ENCODE peak calls at places on chromosomes 3 and 15, in six cellular contexts. Q is ovary, J is LNCaP clone FGC, O is brain microvascular endothelial cell, T is fibroblast of the aortic adventitia, D is AG10803. W is an unnamed sample.

GRCh38 chr15:87735536-87735935 is 521.0 kb downstream of the NTRK3 start:
- DNase-seq in Q (no peak), J (no peak), O (no peak), T (no peak), D (no peak), W (no peak)

GRCh38 chr15:66648588-66648987 is 53.4 kb upstream of the SMAD6 start:
- DNase-seq in Q (no peak), J (no peak), O (no peak), T (no peak), D (no peak), W (no peak)

GRCh38 chr3:148203263-148204010 is 494.3 kb upstream of the AGTR1 start:
- DNase-seq in Q (no peak), J (no peak), O (peak), T (peak), D (peak), W (no peak)

GRCh38 chr15:38555686-38556334 is 8.8 kb downstream of the RASGRP1 start:
- DNase-seq in Q (no peak), J (no peak), O (peak), T (peak), D (peak), W (peak)

GRCh38 chr15:68479406-68479805 is 47.4 kb upstream of the ITGA11 start:
- DNase-seq in Q (peak), J (no peak), O (peak), T (peak), D (peak), W (no peak)

GRCh38 chr3:43736558-43736995 is 45.8 kb downstream of the ABHD5 start:
- DNase-seq in Q (no peak), J (no peak), O (peak), T (peak), D (no peak), W (no peak)

GRCh38 chr3:155007729-155008128 is 72.4 kb upstream of the MME start:
- DNase-seq in Q (no peak), J (no peak), O (no peak), T (no peak), D (no peak), W (no peak)

GRCh38 chr3:17144665-17144993 is 259.9 kb downstream of the PLCL2 start:
- DNase-seq in Q (no peak), J (no peak), O (no peak), T (no peak), D (no peak), W (no peak)

GRCh38 chr3:48125026-48125704 is 63.1 kb downstream of the CDC25A start:
- DNase-seq in Q (peak), J (no peak), O (peak), T (peak), D (peak), W (peak)

GRCh38 chr15:44662478-44663409 is 718 bp downstream of the SPG11 start:
- DNase-seq in Q (peak), J (peak), O (peak), T (peak), D (peak), W (no peak)

GRCh38 chr15:81950841-81951414 is 94.9 kb downstream of the MEX3B start:
- DNase-seq in Q (peak), J (peak), O (peak), T (peak), D (peak), W (no peak)

GRCh38 chr3:42185044-42185443 is 80.9 kb downstream of the CCK start:
- DNase-seq in Q (no peak), J (no peak), O (no peak), T (peak), D (no peak), W (no peak)

DNA sequence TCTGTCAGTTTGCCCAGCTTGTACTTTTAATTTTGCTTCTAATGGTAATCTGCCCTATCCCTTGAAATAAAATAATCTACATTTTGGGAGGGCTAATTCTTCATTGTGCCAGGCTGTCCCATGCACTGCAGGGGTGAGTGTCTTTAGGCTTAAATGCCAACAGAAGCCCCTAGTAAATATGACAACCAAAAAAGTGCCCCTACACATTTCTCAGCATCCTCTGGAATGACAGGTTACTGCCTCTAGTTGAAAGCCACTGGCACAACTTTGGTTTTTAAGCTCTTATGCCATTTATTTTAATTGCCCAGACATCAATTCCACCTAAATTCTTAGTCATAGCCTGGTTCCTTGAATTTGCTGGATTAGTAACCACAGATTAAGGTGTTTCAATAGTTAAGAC is 3.4 kb downstream of the EPM2AIP1 start:
- DNase-seq in Q (no peak), J (no peak), O (no peak), T (no peak), D (no peak), W (no peak)
- H3K4me3 ChIP-seq in Q (no peak), J (no peak), O (peak), T (peak), D (no peak), W (no peak)

DNA sequence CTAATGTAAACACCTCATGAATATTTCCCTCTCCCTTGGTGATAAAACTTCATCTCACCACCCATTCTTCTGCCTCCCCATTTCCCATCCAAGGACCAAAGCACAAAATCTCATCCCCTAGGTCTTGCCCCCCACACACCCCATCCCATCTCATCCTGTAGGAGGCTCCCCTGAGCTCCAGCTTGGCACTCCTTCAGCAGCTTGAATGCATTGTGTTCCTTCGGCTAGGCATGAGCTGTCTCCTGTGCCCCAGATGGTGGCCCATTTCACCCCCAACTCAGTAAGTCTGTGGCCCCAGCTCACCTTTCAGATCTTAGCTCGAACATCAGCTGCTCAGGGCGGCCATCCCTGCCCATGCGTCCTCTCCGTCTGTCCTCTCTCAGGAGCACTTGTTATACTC is 203.6 kb upstream of the NR2F2 start:
- DNase-seq in Q (no peak), J (no peak), O (no peak), T (no peak), D (no peak), W (no peak)
- TF ChIP-seq CTCF in Q (no peak), J (no peak), O (no peak), T (no peak), D (no peak), W (no peak)

GRCh38 chr3:190116551-190117067 is 4.1 kb downstream of the P3H2 start:
- DNase-seq in Q (no peak), J (no peak), O (peak), T (peak), D (peak), W (no peak)

GRCh38 chr3:190121061-190121765 is 516 bp upstream of the P3H2 start:
- DNase-seq in Q (peak), J (no peak), O (no peak), T (no peak), D (no peak), W (no peak)

GRCh38 chr3:190119734-190120133 is 963 bp downstream of the P3H2 start:
- DNase-seq in Q (no peak), J (no peak), O (no peak), T (no peak), D (no peak), W (no peak)

GRCh38 chr3:190120161-190121060 is at the start of gene P3H2:
- DNase-seq in Q (peak), J (peak), O (peak), T (peak), D (peak), W (no peak)

GRCh38 chr3:190117995-190118394 is 2.7 kb downstream of the P3H2 start:
- DNase-seq in Q (no peak), J (no peak), O (no peak), T (no peak), D (peak), W (no peak)
- H3K4me3 ChIP-seq in Q (no peak), J (no peak), O (no peak), T (no peak), D (no peak), W (peak)

GRCh38 chr3:170368921-170369320 is 11.4 kb downstream of the SKIL start:
- DNase-seq in Q (no peak), J (no peak), O (no peak), T (no peak), D (no peak), W (no peak)
- TF ChIP-seq CTCF in Q (no peak), J (no peak), O (no peak), T (peak), D (peak), W (peak)

GRCh38 chr3:5698851-5699250 is 511.3 kb downstream of the EDEM1 start:
- DNase-seq in Q (no peak), J (no peak), O (no peak), T (no peak), D (no peak), W (no peak)
- H3K4me3 ChIP-seq in Q (no peak), J (no peak), O (no peak), T (no peak), D (no peak), W (no peak)

DNA sequence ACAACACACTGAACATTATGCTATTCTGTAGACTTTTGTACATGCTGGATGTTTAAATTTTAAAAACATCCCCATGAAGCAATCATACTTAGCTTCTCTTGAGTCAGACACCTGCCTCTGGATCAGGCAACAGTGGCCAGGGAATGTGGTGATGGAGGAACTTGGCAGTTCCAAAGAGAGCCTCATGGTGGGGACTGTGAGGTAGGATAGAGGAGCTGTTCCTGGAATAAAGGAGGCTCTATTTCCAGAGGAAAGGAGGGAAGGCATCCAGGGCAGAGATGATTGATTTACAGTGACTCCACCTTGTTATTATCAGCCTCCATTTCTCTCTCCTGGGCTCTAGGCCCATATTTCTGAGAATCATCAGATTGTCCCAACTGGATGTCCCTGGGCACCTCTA is 35.0 kb upstream of the ABHD17C start:
- DNase-seq in Q (no peak), J (no peak), O (peak), T (peak), D (peak), W (no peak)
- TF ChIP-seq CTCF in Q (no peak), J (peak), O (peak), T (peak), D (peak), W (no peak)

GRCh38 chr15:83064859-83065258 is 2.2 kb downstream of the BTBD1 start:
- DNase-seq in Q (no peak), J (no peak), O (no peak), T (no peak), D (no peak), W (no peak)
- H3K4me3 ChIP-seq in Q (peak), J (peak), O (peak), T (peak), D (peak), W (peak)

DNA sequence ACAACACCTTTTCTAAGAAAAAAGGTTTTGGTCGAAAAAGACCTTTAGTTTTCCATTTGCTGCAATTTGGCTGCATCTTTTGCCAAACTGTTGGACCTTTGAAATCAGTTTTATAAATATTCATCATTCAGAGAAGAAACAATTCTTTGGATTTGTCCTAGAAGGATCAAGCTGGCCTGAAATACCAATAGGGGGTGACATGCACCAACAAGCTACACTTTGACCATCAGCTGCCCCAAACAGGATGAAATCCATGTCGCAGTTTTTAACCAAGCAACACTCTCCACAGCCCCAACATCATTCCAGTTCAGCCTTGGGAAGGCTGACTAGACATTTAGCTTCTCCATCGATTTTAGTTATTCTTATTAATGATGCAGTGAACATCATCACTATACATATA is 9.8 kb downstream of the RPL15 start:
- DNase-seq in Q (no peak), J (no peak), O (no peak), T (no peak), D (no peak), W (no peak)
- TF ChIP-seq CTCF in Q (no peak), J (no peak), O (peak), T (no peak), D (peak), W (peak)

GRCh38 chr15:82950746-82951370 is 1.7 kb downstream of the HOMER2 start:
- DNase-seq in Q (no peak), J (no peak), O (no peak), T (no peak), D (peak), W (no peak)

GRCh38 chr15:82951472-82952155 is 906 bp downstream of the HOMER2 start:
- DNase-seq in Q (no peak), J (no peak), O (no peak), T (no peak), D (peak), W (no peak)

GRCh38 chr15:82950295-82950694 is 2.2 kb downstream of the HOMER2 start:
- DNase-seq in Q (no peak), J (no peak), O (no peak), T (no peak), D (no peak), W (no peak)

GRCh38 chr15:82952156-82953081 is at the start of gene HOMER2:
- DNase-seq in Q (peak), J (no peak), O (no peak), T (no peak), D (peak), W (no peak)
- H3K4me3 ChIP-seq in Q (peak), J (peak), O (peak), T (peak), D (peak), W (peak)